ENCODE peak calls at places on chromosomes 3 and 15, in six cellular contexts. F is endodermal cell; W is iPS DF 6.9; S is Peyer's patch; Q is AG04450; M is CD8-positive, alpha-beta memory T cell. N is an unnamed sample.

GRCh38 chr3:45670995-45671394 is 18.2 kb upstream of the SACM1L start:
- DNase-seq in S (no peak), F (no peak), M (no peak), W (no peak), Q (no peak), N (no peak)

GRCh38 chr15:100114100-100114499 is 227.7 kb downstream of the ADAMTS17 start:
- DNase-seq in W (no peak), F (no peak), S (peak; percentile 56), Q (peak; percentile 47), M (no peak), N (no peak)

GRCh38 chr3:157544501-157545139 is 41.4 kb upstream of the VEPH1 start:
- DNase-seq in Q (no peak), W (no peak), F (no peak), S (no peak), M (no peak), N (no peak)

GRCh38 chr3:15330031-15330596 is 2.3 kb downstream of the SH3BP5 start:
- DNase-seq in Q (no peak), F (no peak), W (no peak), S (peak; percentile 66), M (no peak), N (no peak)

GRCh38 chr15:43510230-43511011 is 7.0 kb upstream of the MAP1A start:
- DNase-seq in W (peak; percentile 94), Q (peak; percentile 96), M (peak; percentile 95), F (peak; percentile 99), S (peak; percentile 99), N (peak; percentile 99)

GRCh38 chr3:113516115-113516505 is 1.2 kb upstream of the SPICE1 start:
- DNase-seq in W (no peak), Q (no peak), S (peak; percentile 50), F (no peak), M (no peak), N (no peak)

GRCh38 chr3:23865595-23866396 is 51.0 kb downstream of the NKIRAS1 start:
- DNase-seq in S (no peak), Q (no peak), M (no peak), F (peak; percentile 75), W (no peak), N (no peak)

GRCh38 chr3:53102601-53103147 is 27.6 kb downstream of the RFT1 start:
- DNase-seq in W (no peak), S (no peak), Q (no peak), F (no peak), M (no peak), N (no peak)

GRCh38 chr3:169667710-169668080 is 4.2 kb upstream of the MECOM start:
- DNase-seq in M (no peak), W (no peak), S (no peak), F (no peak), Q (no peak), N (no peak)

GRCh38 chr15:99076109-99076508 is 28.8 kb upstream of the SYNM start:
- DNase-seq in M (no peak), S (no peak), W (no peak), F (no peak), Q (no peak), N (no peak)
- H3K27ac ChIP-seq in M (no peak overlapping the region), S (no peak overlapping the region), W (no peak overlapping the region), F (no peak overlapping the region), Q (no peak overlapping the region), N (peak overlapping the region; percentile 64)

GRCh38 chr15:85681391-85681790 is 113.3 kb downstream of the KLHL25 start:
- DNase-seq in S (no peak), M (no peak), W (no peak), Q (no peak), F (no peak), N (no peak)
- H3K27ac ChIP-seq in S (no peak overlapping the region), M (no peak overlapping the region), W (no peak overlapping the region), Q (no peak overlapping the region), F (no peak overlapping the region), N (no peak overlapping the region)

GRCh38 chr3:5324780-5325179 is 137.3 kb downstream of the EDEM1 start:
- DNase-seq in M (no peak), W (no peak), Q (no peak), S (no peak), F (no peak), N (no peak)

GRCh38 chr3:5332270-5332956 is 144.9 kb downstream of the EDEM1 start:
- DNase-seq in S (no peak), W (no peak), Q (no peak), M (no peak), F (no peak), N (no peak)

GRCh38 chr3:5331567-5332269 is 144.2 kb downstream of the EDEM1 start:
- DNase-seq in F (no peak), S (no peak), M (no peak), Q (no peak), W (no peak), N (no peak)

DNA sequence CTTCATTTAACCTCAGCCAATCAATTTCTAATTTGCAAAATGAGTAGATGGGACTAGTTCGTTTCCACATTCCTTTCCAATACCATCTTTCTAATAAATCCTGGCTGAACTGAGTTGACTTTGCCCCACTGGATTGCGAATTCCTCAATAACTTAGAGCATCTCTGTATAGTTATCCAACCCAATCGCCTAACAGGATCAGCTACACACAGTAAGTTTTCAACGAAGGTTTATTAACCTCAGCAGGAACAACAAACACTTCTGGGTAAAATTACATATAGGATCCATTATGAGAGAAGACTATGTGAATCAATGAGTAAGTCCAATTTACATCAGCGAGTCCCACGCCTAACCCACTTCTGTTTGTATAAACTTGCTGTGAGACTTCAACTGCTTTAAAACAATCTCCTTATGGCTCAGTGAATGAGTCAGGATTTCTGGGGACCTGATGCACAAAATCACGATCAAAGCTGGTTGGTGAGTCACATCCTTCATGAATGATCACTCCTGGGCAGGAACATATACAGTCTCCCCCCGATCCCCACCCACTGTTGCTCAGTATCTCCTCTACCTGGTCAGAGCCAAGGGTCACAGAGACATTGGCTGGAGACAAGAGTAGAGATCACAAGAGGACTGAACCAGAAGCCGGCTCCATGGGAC is 142.8 kb downstream of the EDEM1 start:
- DNase-seq in Q (peak; percentile 78), W (no peak), S (no peak), M (no peak), F (no peak), N (no peak)
- H3K27ac ChIP-seq in Q (no peak overlapping the region), W (no peak overlapping the region), S (no peak overlapping the region), M (no peak overlapping the region), F (no peak overlapping the region), N (no peak overlapping the region)

GRCh38 chr3:56557815-56558170 is 818 bp downstream of the CCDC66 start:
- DNase-seq in M (no peak), F (no peak), S (no peak), W (no peak), Q (no peak), N (no peak)
- H3K27ac ChIP-seq in M (peak overlapping the region; percentile 98), F (no peak overlapping the region), S (peak overlapping the region; percentile 82), W (no peak overlapping the region), Q (no peak overlapping the region), N (peak overlapping the region; percentile 85)

GRCh38 chr3:46868301-46868700 is 5.1 kb upstream of the MYL3 start:
- DNase-seq in F (no peak), S (no peak), W (no peak), Q (no peak), M (no peak), N (no peak)
- H3K27ac ChIP-seq in F (no peak overlapping the region), S (peak overlapping the region; percentile 10), W (no peak overlapping the region), Q (no peak overlapping the region), M (no peak overlapping the region), N (peak overlapping the region; percentile 30)

GRCh38 chr3:10974746-10975375 is 17.7 kb upstream of the SLC6A1 start:
- DNase-seq in W (no peak), F (no peak), S (no peak), Q (no peak), M (no peak), N (no peak)
- H3K27ac ChIP-seq in W (no peak overlapping the region), F (no peak overlapping the region), S (no peak overlapping the region), Q (no peak overlapping the region), M (no peak overlapping the region), N (no peak overlapping the region)

GRCh38 chr3:149534671-149535394 is 60.3 kb downstream of the TM4SF4 start:
- DNase-seq in M (no peak), S (no peak), F (peak; percentile 70), Q (no peak), W (no peak), N (no peak)
- H3K27ac ChIP-seq in M (no peak overlapping the region), S (peak overlapping the region; percentile 6), F (no peak overlapping the region), Q (peak overlapping the region; percentile 77), W (no peak overlapping the region), N (peak overlapping the region; percentile 75)

DNA sequence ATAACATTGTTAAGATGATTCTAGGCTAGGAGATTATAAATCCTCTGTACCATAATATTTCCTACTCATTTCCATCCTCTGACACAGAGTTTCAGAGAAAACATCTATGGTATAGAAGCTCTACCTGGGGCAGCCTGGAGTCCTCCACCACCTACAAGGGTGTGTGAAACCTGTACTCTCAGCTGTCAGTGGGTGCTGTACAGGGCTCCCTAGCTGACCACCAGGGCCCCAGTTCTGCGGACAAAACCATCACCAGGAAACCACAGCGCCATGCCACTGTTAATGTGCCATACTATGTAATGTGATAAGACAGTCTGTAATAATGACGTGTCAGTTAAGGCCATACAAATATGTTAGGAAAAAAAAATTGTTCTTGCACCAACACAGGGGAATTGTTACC is 7.1 kb downstream of the RORA start:
- DNase-seq in W (no peak), Q (no peak), F (no peak), M (no peak), S (no peak), N (no peak)
- H3K27ac ChIP-seq in W (no peak overlapping the region), Q (no peak overlapping the region), F (no peak overlapping the region), M (no peak overlapping the region), S (no peak overlapping the region), N (no peak overlapping the region)

GRCh38 chr15:60758961-60759729 is 280.2 kb upstream of the ICE2 start:
- DNase-seq in F (no peak), S (no peak), M (no peak), W (no peak), Q (peak; percentile 83), N (no peak)
- H3K27ac ChIP-seq in F (no peak overlapping the region), S (no peak overlapping the region), M (no peak overlapping the region), W (no peak overlapping the region), Q (peak overlapping the region; percentile 47), N (no peak overlapping the region)

N was measured in stomach.